ENCODE peak calls at places on chromosomes 11 and 22, in seven cellular contexts. One of them, this sample, is unnamed.

GRCh38 chr11:102925988-102926387 is 29.5 kb downstream of the MMP13 start:
- DNase-seq in fibroblast of lung: no peak
- DNase-seq in IMR-90: no peak
- DNase-seq in body of pancreas: no peak
- DNase-seq in pancreas: no peak
- DNase-seq in adrenal gland: no peak
- DNase-seq in upper lobe of right lung: no peak
- DNase-seq in this sample: no peak

GRCh38 chr11:45928535-45929215 is 6.2 kb downstream of the LARGE2 start:
- DNase-seq in fibroblast of lung: no peak
- DNase-seq in IMR-90: no peak
- DNase-seq in body of pancreas: no peak
- DNase-seq in pancreas: peak; percentile 58
- DNase-seq in adrenal gland: no peak
- DNase-seq in upper lobe of right lung: peak; percentile 53
- DNase-seq in this sample: no peak

GRCh38 chr22:50630376-50630775 is 2.4 kb upstream of the ARSA start:
- DNase-seq in fibroblast of lung: no peak
- DNase-seq in IMR-90: no peak
- DNase-seq in body of pancreas: no peak
- DNase-seq in pancreas: no peak
- DNase-seq in adrenal gland: no peak
- DNase-seq in upper lobe of right lung: no peak
- DNase-seq in this sample: no peak

GRCh38 chr11:86815726-86816125 is 15.4 kb downstream of the PRSS23 start:
- DNase-seq in fibroblast of lung: no peak
- DNase-seq in IMR-90: no peak
- DNase-seq in body of pancreas: no peak
- DNase-seq in pancreas: no peak
- DNase-seq in adrenal gland: no peak
- DNase-seq in upper lobe of right lung: no peak
- DNase-seq in this sample: no peak

GRCh38 chr22:36753120-36753802 is 22.7 kb downstream of the IFT27 start:
- DNase-seq in fibroblast of lung: no peak
- DNase-seq in IMR-90: no peak
- DNase-seq in body of pancreas: no peak
- DNase-seq in pancreas: no peak
- DNase-seq in adrenal gland: no peak
- DNase-seq in upper lobe of right lung: peak; percentile 38
- DNase-seq in this sample: no peak

GRCh38 chr11:16986434-16987204 is 27.6 kb downstream of the PLEKHA7 start:
- DNase-seq in fibroblast of lung: no peak
- DNase-seq in IMR-90: no peak
- DNase-seq in body of pancreas: peak; percentile 96
- DNase-seq in pancreas: peak; percentile 89
- DNase-seq in adrenal gland: no peak
- DNase-seq in upper lobe of right lung: peak; percentile 81
- DNase-seq in this sample: peak; percentile 81

GRCh38 chr11:15106201-15106965 is 8.3 kb upstream of the INSC start:
- DNase-seq in fibroblast of lung: peak; percentile 86
- DNase-seq in IMR-90: peak; percentile 91
- DNase-seq in body of pancreas: no peak
- DNase-seq in pancreas: no peak
- DNase-seq in adrenal gland: no peak
- DNase-seq in upper lobe of right lung: no peak
- DNase-seq in this sample: no peak

GRCh38 chr11:34305095-34305692 is 52.6 kb downstream of the ABTB2 start:
- DNase-seq in fibroblast of lung: no peak
- DNase-seq in IMR-90: peak; percentile 39
- DNase-seq in body of pancreas: no peak
- DNase-seq in pancreas: no peak
- DNase-seq in adrenal gland: no peak
- DNase-seq in upper lobe of right lung: no peak
- DNase-seq in this sample: no peak

GRCh38 chr11:100632970-100633452 is 54.1 kb upstream of the ARHGAP42 start:
- DNase-seq in fibroblast of lung: peak; percentile 69
- DNase-seq in IMR-90: peak; percentile 56
- DNase-seq in body of pancreas: peak; percentile 70
- DNase-seq in pancreas: no peak
- DNase-seq in adrenal gland: peak; percentile 48
- DNase-seq in upper lobe of right lung: peak; percentile 70
- DNase-seq in this sample: no peak

GRCh38 chr11:116903139-116903538 is 65.7 kb upstream of the APOA1 start:
- DNase-seq in fibroblast of lung: no peak
- DNase-seq in IMR-90: no peak
- DNase-seq in body of pancreas: no peak
- DNase-seq in pancreas: no peak
- DNase-seq in adrenal gland: no peak
- DNase-seq in upper lobe of right lung: no peak
- DNase-seq in this sample: no peak

GRCh38 chr11:95279921-95280861 is 49.2 kb upstream of the SESN3 start:
- DNase-seq in fibroblast of lung: no peak
- DNase-seq in IMR-90: no peak
- DNase-seq in body of pancreas: peak; percentile 26
- DNase-seq in pancreas: no peak
- DNase-seq in adrenal gland: no peak
- DNase-seq in upper lobe of right lung: no peak
- DNase-seq in this sample: no peak

GRCh38 chr11:797300-798092 is 585 bp downstream of the SLC25A22 start:
- DNase-seq in fibroblast of lung: peak; percentile 85
- DNase-seq in IMR-90: peak; percentile 84
- DNase-seq in body of pancreas: peak; percentile 76
- DNase-seq in pancreas: peak; percentile 90
- DNase-seq in adrenal gland: peak; percentile 67
- DNase-seq in upper lobe of right lung: peak; percentile 88
- DNase-seq in this sample: peak; percentile 91

GRCh38 chr11:64864473-64865285 is 13.7 kb downstream of the EHD1 start:
- DNase-seq in fibroblast of lung: peak; percentile 100
- DNase-seq in IMR-90: peak; percentile 97
- DNase-seq in body of pancreas: no peak
- DNase-seq in pancreas: no peak
- DNase-seq in adrenal gland: no peak
- DNase-seq in upper lobe of right lung: no peak
- DNase-seq in this sample: peak; percentile 61

GRCh38 chr22:38097058-38097457 is 13.1 kb upstream of the SLC16A8 start:
- DNase-seq in fibroblast of lung: no peak
- DNase-seq in IMR-90: no peak
- DNase-seq in body of pancreas: no peak
- DNase-seq in pancreas: peak; percentile 43
- DNase-seq in adrenal gland: no peak
- DNase-seq in upper lobe of right lung: no peak
- DNase-seq in this sample: no peak

GRCh38 chr11:3840289-3840869 is 380 bp downstream of the RHOG start:
- DNase-seq in fibroblast of lung: no peak
- DNase-seq in IMR-90: no peak
- DNase-seq in body of pancreas: no peak
- DNase-seq in pancreas: no peak
- DNase-seq in adrenal gland: no peak
- DNase-seq in upper lobe of right lung: no peak
- DNase-seq in this sample: no peak

GRCh38 chr11:69488543-69488940 is 7.1 kb downstream of the LINC01488 start:
- DNase-seq in fibroblast of lung: no peak
- DNase-seq in IMR-90: no peak
- DNase-seq in body of pancreas: no peak
- DNase-seq in pancreas: peak; percentile 50
- DNase-seq in adrenal gland: no peak
- DNase-seq in upper lobe of right lung: no peak
- DNase-seq in this sample: peak; percentile 72

GRCh38 chr22:21931056-21931455 is 21.6 kb downstream of the PPM1F start:
- DNase-seq in fibroblast of lung: no peak
- DNase-seq in IMR-90: no peak
- DNase-seq in body of pancreas: no peak
- DNase-seq in pancreas: no peak
- DNase-seq in adrenal gland: no peak
- DNase-seq in upper lobe of right lung: no peak
- DNase-seq in this sample: no peak

GRCh38 chr11:70790671-70791300 is 392.5 kb downstream of the CTTN start:
- DNase-seq in fibroblast of lung: no peak
- DNase-seq in IMR-90: no peak
- DNase-seq in body of pancreas: no peak
- DNase-seq in pancreas: no peak
- DNase-seq in adrenal gland: no peak
- DNase-seq in upper lobe of right lung: peak; percentile 28
- DNase-seq in this sample: no peak

GRCh38 chr11:65078151-65078550 is 5.7 kb downstream of the CDCA5 start:
- DNase-seq in fibroblast of lung: peak; percentile 15
- DNase-seq in IMR-90: peak; percentile 17
- DNase-seq in body of pancreas: peak; percentile 84
- DNase-seq in pancreas: no peak
- DNase-seq in adrenal gland: no peak
- DNase-seq in upper lobe of right lung: peak; percentile 78
- DNase-seq in this sample: no peak

GRCh38 chr11:72767203-72768062 is 15.2 kb upstream of the ARAP1 start:
- DNase-seq in fibroblast of lung: no peak
- DNase-seq in IMR-90: no peak
- DNase-seq in body of pancreas: no peak
- DNase-seq in pancreas: no peak
- DNase-seq in adrenal gland: no peak
- DNase-seq in upper lobe of right lung: no peak
- DNase-seq in this sample: no peak

GRCh38 chr11:68469122-68469521 is 8.6 kb downstream of the PPP6R3 start:
- DNase-seq in fibroblast of lung: peak; percentile 48
- DNase-seq in IMR-90: peak; percentile 50
- DNase-seq in body of pancreas: no peak
- DNase-seq in pancreas: no peak
- DNase-seq in adrenal gland: no peak
- DNase-seq in upper lobe of right lung: no peak
- DNase-seq in this sample: no peak

GRCh38 chr22:44542561-44543222 is 44.7 kb upstream of the RTL6 start:
- DNase-seq in fibroblast of lung: no peak
- DNase-seq in IMR-90: no peak
- DNase-seq in body of pancreas: no peak
- DNase-seq in pancreas: no peak
- DNase-seq in adrenal gland: no peak
- DNase-seq in upper lobe of right lung: peak; percentile 51
- DNase-seq in this sample: no peak
- H3K4me3 ChIP-seq in fibroblast of lung: no peak overlapping the region
- H3K4me3 ChIP-seq in IMR-90: no peak overlapping the region
- H3K4me3 ChIP-seq in body of pancreas: no peak overlapping the region
- H3K4me3 ChIP-seq in pancreas: no peak overlapping the region
- H3K4me3 ChIP-seq in adrenal gland: no peak overlapping the region
- H3K4me3 ChIP-seq in upper lobe of right lung: no peak overlapping the region
- H3K4me3 ChIP-seq in this sample: no peak overlapping the region

DNA sequence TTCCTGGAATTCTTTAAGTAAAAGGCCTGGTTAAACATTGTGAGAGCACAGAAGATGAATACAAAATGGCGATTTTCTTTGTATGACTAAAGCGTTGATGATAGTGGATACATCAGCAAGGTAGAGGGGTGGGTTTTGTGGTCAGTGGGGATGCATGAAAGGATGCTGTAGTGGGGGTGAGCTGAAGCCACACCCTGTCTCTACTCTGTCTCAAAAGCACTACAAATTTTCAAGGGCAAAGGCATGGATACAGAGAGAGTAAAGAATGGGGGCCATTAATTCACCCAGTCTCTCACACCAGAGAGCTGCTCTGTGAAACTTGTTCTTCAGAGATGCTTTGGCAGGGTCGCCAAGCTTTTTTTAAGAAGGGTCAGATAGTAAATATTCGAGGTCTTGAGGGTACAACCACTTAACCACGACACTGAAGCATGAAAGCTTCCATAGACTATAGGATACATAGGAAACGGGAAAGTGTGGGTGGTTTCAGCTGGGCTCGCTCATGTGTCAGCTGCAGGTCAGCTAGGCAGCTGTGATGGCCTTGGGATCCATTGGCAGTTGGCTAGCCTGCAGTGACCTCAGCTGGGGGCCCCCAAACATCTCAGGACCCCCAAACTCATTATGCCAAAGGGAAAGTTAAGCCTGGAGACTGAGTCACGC is 8.3 kb downstream of the TMEM138 start:
- DNase-seq in fibroblast of lung: no peak
- DNase-seq in IMR-90: peak; percentile 56
- DNase-seq in body of pancreas: no peak
- DNase-seq in pancreas: no peak
- DNase-seq in adrenal gland: no peak
- DNase-seq in upper lobe of right lung: no peak
- DNase-seq in this sample: no peak
- H3K27ac ChIP-seq in fibroblast of lung: peak overlapping the region; percentile 92
- H3K27ac ChIP-seq in IMR-90: no peak overlapping the region
- H3K27ac ChIP-seq in body of pancreas: no peak overlapping the region
- H3K27ac ChIP-seq in pancreas: no peak overlapping the region
- H3K27ac ChIP-seq in adrenal gland: peak overlapping the region; percentile 71
- H3K27ac ChIP-seq in upper lobe of right lung: peak overlapping the region; percentile 68
- H3K27ac ChIP-seq in this sample: no peak overlapping the region

GRCh38 chr11:131656839-131657211 is 286.4 kb downstream of the NTM start:
- DNase-seq in fibroblast of lung: no peak
- DNase-seq in IMR-90: no peak
- DNase-seq in body of pancreas: no peak
- DNase-seq in pancreas: no peak
- DNase-seq in adrenal gland: no peak
- DNase-seq in upper lobe of right lung: no peak
- DNase-seq in this sample: no peak
- H3K9me3 ChIP-seq in fibroblast of lung: no peaks in the 10 kb centered on the region
- H3K9me3 ChIP-seq in IMR-90: no peaks in the 10 kb centered on the region
- H3K9me3 ChIP-seq in body of pancreas: no peaks in the 10 kb centered on the region
- H3K9me3 ChIP-seq in pancreas: no peaks in the 10 kb centered on the region
- H3K9me3 ChIP-seq in adrenal gland: no peaks in the 10 kb centered on the region
- H3K9me3 ChIP-seq in upper lobe of right lung: no peaks in the 10 kb centered on the region
- H3K9me3 ChIP-seq in this sample: no peaks in the 10 kb centered on the region

GRCh38 chr11:8017894-8018741 is 31.0 kb downstream of the EIF3F start:
- DNase-seq in fibroblast of lung: peak; percentile 20
- DNase-seq in IMR-90: no peak
- DNase-seq in body of pancreas: no peak
- DNase-seq in pancreas: no peak
- DNase-seq in adrenal gland: no peak
- DNase-seq in upper lobe of right lung: peak; percentile 52
- DNase-seq in this sample: no peak
- H3K4me3 ChIP-seq in fibroblast of lung: peak overlapping the region; percentile 55
- H3K4me3 ChIP-seq in IMR-90: peak overlapping the region; percentile 58
- H3K4me3 ChIP-seq in body of pancreas: no peak overlapping the region
- H3K4me3 ChIP-seq in pancreas: peak overlapping the region; percentile 68
- H3K4me3 ChIP-seq in adrenal gland: no peak overlapping the region
- H3K4me3 ChIP-seq in upper lobe of right lung: peak overlapping the region; percentile 55
- H3K4me3 ChIP-seq in this sample: peak overlapping the region; percentile 36

DNA sequence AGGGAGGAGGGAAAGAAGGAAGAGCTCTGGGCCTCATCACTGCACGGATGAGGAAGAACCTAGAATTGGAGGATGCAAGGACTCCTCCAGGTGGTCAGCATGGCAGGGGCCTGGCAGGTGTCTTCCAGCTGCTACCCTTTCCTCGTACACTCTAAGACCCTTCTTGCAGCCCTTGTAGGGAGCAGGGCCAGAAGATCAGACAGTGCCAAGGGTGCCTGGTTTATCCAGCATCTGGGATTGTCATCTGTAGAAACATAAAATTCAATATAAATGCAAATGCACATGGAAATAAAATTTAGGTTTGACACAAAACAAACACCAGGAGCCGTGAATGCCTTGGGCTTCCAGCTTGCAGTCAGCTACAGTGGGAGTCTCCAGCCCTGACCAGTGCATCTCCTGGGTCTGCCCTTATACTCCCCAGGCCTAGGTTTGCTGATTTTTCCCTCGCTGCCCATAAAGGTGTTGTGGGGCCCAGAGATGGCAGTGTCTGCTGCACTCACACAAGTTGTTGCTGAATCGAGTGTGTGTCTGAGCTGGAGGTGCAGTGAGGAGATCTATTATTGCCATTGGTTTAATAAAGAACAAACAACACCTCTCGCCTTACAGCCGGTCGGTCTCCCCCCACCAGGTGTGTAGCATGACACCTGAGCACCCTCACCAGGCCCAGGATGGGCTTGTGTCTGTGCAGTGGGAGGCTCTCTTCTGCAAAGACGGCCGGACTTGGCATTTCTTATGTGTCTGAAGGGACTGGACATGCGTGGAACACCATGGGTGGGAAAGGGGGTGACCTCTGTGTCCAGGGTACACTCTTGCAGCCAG is 87.1 kb downstream of the BCR start:
- DNase-seq in fibroblast of lung: no peak
- DNase-seq in IMR-90: no peak
- DNase-seq in body of pancreas: no peak
- DNase-seq in pancreas: no peak
- DNase-seq in adrenal gland: no peak
- DNase-seq in upper lobe of right lung: no peak
- DNase-seq in this sample: no peak
- H3K27ac ChIP-seq in fibroblast of lung: no peak overlapping the region
- H3K27ac ChIP-seq in IMR-90: no peak overlapping the region
- H3K27ac ChIP-seq in body of pancreas: no peak overlapping the region
- H3K27ac ChIP-seq in pancreas: no peak overlapping the region
- H3K27ac ChIP-seq in adrenal gland: no peak overlapping the region
- H3K27ac ChIP-seq in upper lobe of right lung: no peak overlapping the region
- H3K27ac ChIP-seq in this sample: no peak overlapping the region